ENCODE peak calls at places on chromosome 15, in six cellular contexts. N, E, T, W, V and R are unnamed samples.

GRCh38 chr15:69456208-69457166 is 3.9 kb downstream of the RPLP1 start:
- DNase-seq in N (no peak), E (no peak), T (no peak), W (no peak), V (no peak), R (no peak)

GRCh38 chr15:75904241-75904631 is 558 bp downstream of the FBXO22 start:
- DNase-seq in N (peak; percentile 56), E (no peak), T (peak; percentile 51), W (peak; percentile 65), V (peak; percentile 47), R (peak; percentile 72)

GRCh38 chr15:73840771-73841170 is 32.6 kb upstream of the TBC1D21 start:
- DNase-seq in N (no peak), E (no peak), T (no peak), W (no peak), V (no peak), R (no peak)

GRCh38 chr15:55279746-55280351 is 9.8 kb downstream of the RAB27A start:
- DNase-seq in N (peak; percentile 84), E (peak; percentile 70), T (peak; percentile 95), W (peak; percentile 96), V (no peak), R (no peak)

GRCh38 chr15:20294651-20295237 is 246.9 kb downstream of the GOLGA6L6 start:
- DNase-seq in N (no peak), E (peak; percentile 5), T (no peak), W (no peak), V (peak; percentile 31), R (no peak)

GRCh38 chr15:40925863-40926658 is 3.1 kb upstream of the DLL4 start:
- DNase-seq in N (no peak), E (no peak), T (peak; percentile 23), W (peak; percentile 55), V (peak; percentile 70), R (peak; percentile 82)

GRCh38 chr15:60026555-60026954 is 22.4 kb downstream of the FOXB1 start:
- DNase-seq in N (no peak), E (no peak), T (peak; percentile 13), W (peak; percentile 10), V (no peak), R (no peak)

GRCh38 chr15:85727068-85727467 is 67.7 kb downstream of the KLHL25 start:
- DNase-seq in N (no peak), E (no peak), T (peak; percentile 25), W (peak; percentile 74), V (no peak), R (no peak)

GRCh38 chr15:92751528-92751927 is 96.0 kb upstream of the FAM174B start:
- DNase-seq in N (no peak), E (no peak), T (no peak), W (no peak), V (no peak), R (no peak)

GRCh38 chr15:75062706-75063105 is 39.3 kb downstream of the PPCDC start:
- DNase-seq in N (no peak), E (no peak), T (no peak), W (no peak), V (no peak), R (no peak)

GRCh38 chr15:51267047-51267713 is 71.2 kb downstream of the CYP19A1 start:
- DNase-seq in N (no peak), E (no peak), T (peak; percentile 32), W (peak; percentile 66), V (peak; percentile 39), R (peak; percentile 65)

GRCh38 chr15:85762756-85763127 is 32.0 kb downstream of the KLHL25 start:
- DNase-seq in N (no peak), E (no peak), T (no peak), W (no peak), V (no peak), R (no peak)

GRCh38 chr15:73885954-73886700 is 12.8 kb downstream of the TBC1D21 start:
- DNase-seq in N (no peak), E (no peak), T (no peak), W (no peak), V (peak; percentile 10), R (no peak)

GRCh38 chr15:50024183-50024795 is 94.7 kb downstream of the ATP8B4 start:
- DNase-seq in N (no peak), E (no peak), T (peak; percentile 6), W (no peak), V (no peak), R (no peak)

GRCh38 chr15:50028323-50028722 is 90.7 kb downstream of the ATP8B4 start:
- DNase-seq in N (no peak), E (no peak), T (peak; percentile 20), W (no peak), V (no peak), R (no peak)
- H3K4me2 ChIP-seq in N (no peak overlapping the region), E (no peak overlapping the region), T (no peak overlapping the region), W (no peak overlapping the region), V (no peak overlapping the region), R (no peak overlapping the region)

GRCh38 chr15:101246824-101247745 is 4.8 kb downstream of the CHSY1 start:
- DNase-seq in N (no peak), E (no peak), T (no peak), W (no peak), V (no peak), R (no peak)
- H3K4me2 ChIP-seq in N (peak overlapping the region; percentile 64), E (no peak overlapping the region), T (peak overlapping the region; percentile 60), W (no peak overlapping the region), V (no peak overlapping the region), R (no peak overlapping the region)

GRCh38 chr15:68386587-68387287 is 45.2 kb downstream of the ITGA11 start:
- DNase-seq in N (no peak), E (no peak), T (no peak), W (no peak), V (peak; percentile 5), R (no peak)

GRCh38 chr15:68389936-68390790 is 41.8 kb downstream of the ITGA11 start:
- DNase-seq in N (peak; percentile 80), E (no peak), T (peak; percentile 89), W (peak; percentile 35), V (peak; percentile 20), R (no peak)

GRCh38 chr15:68387288-68388143 is 44.4 kb downstream of the ITGA11 start:
- DNase-seq in N (no peak), E (no peak), T (no peak), W (no peak), V (peak; percentile 18), R (no peak)

GRCh38 chr15:68389041-68389930 is 42.7 kb downstream of the ITGA11 start:
- DNase-seq in N (no peak), E (no peak), T (no peak), W (no peak), V (peak; percentile 33), R (no peak)

GRCh38 chr15:68391084-68391483 is 40.9 kb downstream of the ITGA11 start:
- DNase-seq in N (no peak), E (no peak), T (no peak), W (no peak), V (peak; percentile 12), R (no peak)
- H3K4me2 ChIP-seq in N (peak overlapping the region; percentile 63), E (no peak overlapping the region), T (no peak overlapping the region), W (no peak overlapping the region), V (no peak overlapping the region), R (no peak overlapping the region)

GRCh38 chr15:44537728-44538240 is 837 bp downstream of the EIF3J start:
- DNase-seq in N (no peak), E (peak; percentile 50), T (peak; percentile 55), W (no peak), V (no peak), R (no peak)

GRCh38 chr15:44536962-44537727 is at the start of gene EIF3J:
- DNase-seq in N (peak; percentile 98), E (peak; percentile 96), T (peak; percentile 95), W (peak; percentile 100), V (peak; percentile 48), R (peak; percentile 97)

GRCh38 chr15:44536298-44536961 is 517 bp upstream of the EIF3J start:
- DNase-seq in N (peak; percentile 92), E (peak; percentile 87), T (peak; percentile 78), W (peak; percentile 94), V (peak; percentile 96), R (peak; percentile 95)

GRCh38 chr15:44545934-44546802 is 9.2 kb downstream of the EIF3J start:
- DNase-seq in N (peak; percentile 39), E (no peak), T (peak; percentile 36), W (peak; percentile 82), V (no peak), R (no peak)

DNA sequence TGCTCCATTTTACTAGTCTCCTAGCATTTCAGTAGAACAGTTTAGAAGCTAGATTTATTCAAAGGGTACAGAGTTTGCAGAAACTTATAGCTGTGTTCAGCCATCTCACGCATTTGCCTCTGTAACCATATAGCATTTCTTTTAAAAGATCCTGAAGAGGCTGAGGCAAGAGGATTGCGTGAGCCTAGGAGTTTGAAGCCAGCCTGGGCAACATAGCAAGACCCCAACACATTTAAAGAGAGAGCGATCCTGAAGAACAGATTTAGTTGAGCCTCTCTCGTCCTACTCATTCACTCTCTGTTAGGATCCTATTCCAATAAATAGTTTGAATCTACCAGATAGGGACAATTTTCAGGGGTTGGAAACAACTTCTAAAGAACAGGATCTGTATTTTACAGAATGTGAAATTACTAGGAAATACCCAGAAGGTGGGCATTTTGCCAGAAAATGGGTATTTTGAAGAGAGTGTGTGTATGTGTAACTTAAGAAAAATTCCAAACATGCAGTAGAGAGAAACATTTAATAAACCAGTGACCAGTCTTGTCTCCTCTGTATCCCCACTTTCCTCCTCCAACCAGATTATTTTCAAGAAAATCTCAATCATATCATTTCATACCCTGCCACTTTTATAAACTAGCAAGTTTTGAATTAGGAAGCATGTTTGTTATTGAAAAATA is 4.5 kb downstream of the EIF3J start:
- DNase-seq in N (peak; percentile 74), E (no peak), T (peak; percentile 87), W (peak; percentile 84), V (no peak), R (no peak)
- H3K4me2 ChIP-seq in N (peak overlapping the region; percentile 60), E (peak overlapping the region; percentile 16), T (peak overlapping the region; percentile 82), W (peak overlapping the region; percentile 72), V (no peak overlapping the region), R (no peak overlapping the region)

GRCh38 chr15:70698991-70699390 is 64.4 kb downstream of the UACA start:
- DNase-seq in N (no peak), E (no peak), T (peak; percentile 70), W (no peak), V (no peak), R (no peak)
- H3K4me2 ChIP-seq in N (peak overlapping the region; percentile 97), E (no peak overlapping the region), T (peak overlapping the region; percentile 56), W (peak overlapping the region; percentile 71), V (no peak overlapping the region), R (no peak overlapping the region)

GRCh38 chr15:43953402-43953801 is 126.6 kb downstream of the WDR76 start:
- DNase-seq in N (no peak), E (no peak), T (no peak), W (no peak), V (no peak), R (no peak)

GRCh38 chr15:43957724-43958123 is 130.9 kb downstream of the WDR76 start:
- DNase-seq in N (no peak), E (no peak), T (no peak), W (no peak), V (no peak), R (no peak)

GRCh38 chr15:43955140-43955539 is 128.3 kb downstream of the WDR76 start:
- DNase-seq in N (no peak), E (no peak), T (no peak), W (no peak), V (no peak), R (no peak)

GRCh38 chr15:43954181-43954621 is 127.4 kb downstream of the WDR76 start:
- DNase-seq in N (no peak), E (no peak), T (peak; percentile 54), W (peak; percentile 76), V (no peak), R (no peak)

GRCh38 chr15:43958894-43959330 is 132.1 kb downstream of the WDR76 start:
- DNase-seq in N (peak; percentile 62), E (no peak), T (peak; percentile 97), W (peak; percentile 88), V (no peak), R (peak; percentile 2)
- H3K4me2 ChIP-seq in N (no peak overlapping the region), E (no peak overlapping the region), T (peak overlapping the region; percentile 72), W (peak overlapping the region; percentile 14), V (no peak overlapping the region), R (peak overlapping the region; percentile 8)